ENCODE peak calls at places on chromosomes 13 and 19, in nine cellular contexts. One of them, this sample, is unnamed.

GRCh38 chr19:38850976-38851621 is 1.3 kb upstream of the HNRNPL start:
- DNase-seq in heart right ventricle: peak; percentile 48
- DNase-seq in Peyer's patch: peak; percentile 60
- DNase-seq in A549: no peak
- DNase-seq in HAP-1: no peak
- DNase-seq in small intestine: no peak
- DNase-seq in cardiac muscle cell: no peak
- DNase-seq in left ventricle myocardium inferior: peak; percentile 35
- DNase-seq in neuronal stem cell: peak; percentile 76
- DNase-seq in this sample: peak; percentile 48

GRCh38 chr13:29474991-29475390 is 120.5 kb downstream of the SLC7A1 start:
- DNase-seq in A549: no peak
- DNase-seq in small intestine: no peak
- DNase-seq in left ventricle myocardium inferior: no peak
- DNase-seq in HAP-1: no peak
- DNase-seq in Peyer's patch: no peak
- DNase-seq in neuronal stem cell: no peak
- DNase-seq in cardiac muscle cell: peak; percentile 77
- DNase-seq in heart right ventricle: no peak
- DNase-seq in this sample: no peak

GRCh38 chr13:70014337-70014736 is 93.3 kb upstream of the ATXN8OS start:
- DNase-seq in neuronal stem cell: no peak
- DNase-seq in A549: no peak
- DNase-seq in Peyer's patch: no peak
- DNase-seq in HAP-1: no peak
- DNase-seq in cardiac muscle cell: no peak
- DNase-seq in left ventricle myocardium inferior: no peak
- DNase-seq in heart right ventricle: no peak
- DNase-seq in small intestine: no peak
- DNase-seq in this sample: no peak

GRCh38 chr19:47663911-47664771 is 49.1 kb upstream of the EHD2 start:
- DNase-seq in left ventricle myocardium inferior: peak; percentile 66
- DNase-seq in Peyer's patch: peak; percentile 61
- DNase-seq in HAP-1: no peak
- DNase-seq in cardiac muscle cell: peak; percentile 100
- DNase-seq in neuronal stem cell: no peak
- DNase-seq in small intestine: peak; percentile 82
- DNase-seq in heart right ventricle: peak; percentile 79
- DNase-seq in A549: peak; percentile 44
- DNase-seq in this sample: peak; percentile 69

GRCh38 chr13:103157034-103157433 is 90.8 kb upstream of the SLC10A2 start:
- DNase-seq in left ventricle myocardium inferior: no peak
- DNase-seq in heart right ventricle: no peak
- DNase-seq in neuronal stem cell: no peak
- DNase-seq in A549: no peak
- DNase-seq in cardiac muscle cell: no peak
- DNase-seq in Peyer's patch: no peak
- DNase-seq in HAP-1: no peak
- DNase-seq in small intestine: no peak
- DNase-seq in this sample: no peak

GRCh38 chr19:10848208-10848843 is at the start of gene C19orf38:
- DNase-seq in small intestine: no peak
- DNase-seq in cardiac muscle cell: peak; percentile 49
- DNase-seq in Peyer's patch: no peak
- DNase-seq in left ventricle myocardium inferior: no peak
- DNase-seq in heart right ventricle: no peak
- DNase-seq in HAP-1: no peak
- DNase-seq in neuronal stem cell: no peak
- DNase-seq in A549: no peak
- DNase-seq in this sample: no peak

GRCh38 chr13:98896083-98896867 is 81.6 kb downstream of the DOCK9 start:
- DNase-seq in HAP-1: no peak
- DNase-seq in cardiac muscle cell: no peak
- DNase-seq in heart right ventricle: no peak
- DNase-seq in A549: no peak
- DNase-seq in small intestine: no peak
- DNase-seq in neuronal stem cell: no peak
- DNase-seq in left ventricle myocardium inferior: no peak
- DNase-seq in Peyer's patch: no peak
- DNase-seq in this sample: no peak

GRCh38 chr19:31676271-31677004 is 327.2 kb upstream of the TSHZ3 start:
- DNase-seq in Peyer's patch: no peak
- DNase-seq in small intestine: peak; percentile 2
- DNase-seq in A549: peak; percentile 49
- DNase-seq in cardiac muscle cell: peak; percentile 8
- DNase-seq in left ventricle myocardium inferior: no peak
- DNase-seq in heart right ventricle: no peak
- DNase-seq in HAP-1: no peak
- DNase-seq in neuronal stem cell: no peak
- DNase-seq in this sample: no peak

GRCh38 chr13:32246468-32246867 is 68.7 kb downstream of the ZAR1L start:
- DNase-seq in Peyer's patch: no peak
- DNase-seq in small intestine: peak; percentile 61
- DNase-seq in A549: peak; percentile 43
- DNase-seq in neuronal stem cell: peak; percentile 60
- DNase-seq in heart right ventricle: peak; percentile 72
- DNase-seq in left ventricle myocardium inferior: peak; percentile 40
- DNase-seq in HAP-1: peak; percentile 80
- DNase-seq in cardiac muscle cell: peak; percentile 86
- DNase-seq in this sample: peak; percentile 61

GRCh38 chr13:52344108-52344507 is 61.9 kb downstream of the THSD1 start:
- DNase-seq in heart right ventricle: no peak
- DNase-seq in neuronal stem cell: no peak
- DNase-seq in left ventricle myocardium inferior: no peak
- DNase-seq in small intestine: no peak
- DNase-seq in HAP-1: no peak
- DNase-seq in Peyer's patch: no peak
- DNase-seq in cardiac muscle cell: peak; percentile 34
- DNase-seq in A549: no peak
- DNase-seq in this sample: no peak

GRCh38 chr13:41649659-41650058 is 192.3 kb downstream of the RGCC start:
- DNase-seq in heart right ventricle: no peak
- DNase-seq in left ventricle myocardium inferior: no peak
- DNase-seq in HAP-1: peak; percentile 32
- DNase-seq in cardiac muscle cell: peak; percentile 46
- DNase-seq in neuronal stem cell: no peak
- DNase-seq in A549: no peak
- DNase-seq in Peyer's patch: no peak
- DNase-seq in small intestine: no peak
- DNase-seq in this sample: no peak

GRCh38 chr19:13839193-13839937 is 37.6 kb upstream of the NANOS3 start:
- DNase-seq in A549: no peak
- DNase-seq in heart right ventricle: peak; percentile 94
- DNase-seq in left ventricle myocardium inferior: peak; percentile 95
- DNase-seq in neuronal stem cell: no peak
- DNase-seq in Peyer's patch: peak; percentile 83
- DNase-seq in cardiac muscle cell: peak; percentile 86
- DNase-seq in HAP-1: peak; percentile 68
- DNase-seq in small intestine: peak; percentile 53
- DNase-seq in this sample: peak; percentile 88

GRCh38 chr19:35741216-35741541 is 1.1 kb downstream of the IGFLR1 start:
- DNase-seq in A549: no peak
- DNase-seq in left ventricle myocardium inferior: no peak
- DNase-seq in HAP-1: no peak
- DNase-seq in neuronal stem cell: no peak
- DNase-seq in Peyer's patch: no peak
- DNase-seq in cardiac muscle cell: no peak
- DNase-seq in heart right ventricle: no peak
- DNase-seq in small intestine: no peak
- DNase-seq in this sample: no peak

GRCh38 chr13:86581711-86582110 is 782.5 kb upstream of the SLITRK6 start:
- DNase-seq in cardiac muscle cell: no peak
- DNase-seq in HAP-1: no peak
- DNase-seq in small intestine: no peak
- DNase-seq in left ventricle myocardium inferior: no peak
- DNase-seq in neuronal stem cell: no peak
- DNase-seq in heart right ventricle: no peak
- DNase-seq in Peyer's patch: no peak
- DNase-seq in A549: no peak
- DNase-seq in this sample: no peak

DNA sequence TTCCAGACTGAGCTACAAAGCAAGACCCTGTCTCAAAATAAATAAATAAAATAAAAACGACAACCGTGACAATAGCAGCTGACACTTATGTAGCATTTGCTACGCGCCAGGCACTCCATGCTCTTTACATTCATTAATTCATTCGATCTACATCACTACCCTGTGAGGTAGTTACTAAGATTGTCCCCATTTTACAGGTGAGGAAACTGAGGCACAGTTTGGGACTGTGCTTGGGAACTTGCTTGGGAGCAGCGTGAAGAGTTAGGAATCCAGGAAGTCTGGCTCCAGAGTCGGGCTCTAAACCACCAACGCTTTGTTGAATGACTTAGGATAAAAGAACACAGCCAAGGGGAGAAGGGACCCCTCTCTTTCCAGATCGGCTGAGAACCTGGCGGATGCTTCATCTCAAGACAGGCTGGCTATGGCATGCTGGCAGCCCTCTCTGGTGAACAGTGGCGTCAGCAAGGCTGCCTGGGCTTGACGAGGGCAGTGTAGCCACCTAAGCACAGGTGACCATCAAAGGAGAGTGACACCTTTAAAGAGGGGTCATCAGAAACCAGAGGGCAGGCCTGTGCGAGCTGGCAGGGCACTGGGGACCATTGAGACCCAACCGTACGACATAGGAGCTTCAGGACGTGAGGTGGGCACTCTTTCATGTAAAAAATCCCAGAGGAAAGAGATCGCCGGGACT is 591 bp downstream of the DOHH start:
- DNase-seq in cardiac muscle cell: no peak
- DNase-seq in small intestine: no peak
- DNase-seq in heart right ventricle: no peak
- DNase-seq in Peyer's patch: no peak
- DNase-seq in HAP-1: no peak
- DNase-seq in neuronal stem cell: no peak
- DNase-seq in A549: no peak
- DNase-seq in left ventricle myocardium inferior: no peak
- DNase-seq in this sample: no peak
- H3K4me1 ChIP-seq in cardiac muscle cell: peaks cover 4% of the 10 kb centered on the region
- H3K4me1 ChIP-seq in small intestine: no peaks in the 10 kb centered on the region
- H3K4me1 ChIP-seq in heart right ventricle: peaks cover 9% of the 10 kb centered on the region
- H3K4me1 ChIP-seq in Peyer's patch: no peaks in the 10 kb centered on the region
- H3K4me1 ChIP-seq in HAP-1: peaks cover 10% of the 10 kb centered on the region
- H3K4me1 ChIP-seq in neuronal stem cell: no peaks in the 10 kb centered on the region
- H3K4me1 ChIP-seq in A549: peaks cover 10% of the 10 kb centered on the region
- H3K4me1 ChIP-seq in left ventricle myocardium inferior: peaks cover 23% of the 10 kb centered on the region
- H3K4me1 ChIP-seq in this sample: peaks cover 6% of the 10 kb centered on the region

DNA sequence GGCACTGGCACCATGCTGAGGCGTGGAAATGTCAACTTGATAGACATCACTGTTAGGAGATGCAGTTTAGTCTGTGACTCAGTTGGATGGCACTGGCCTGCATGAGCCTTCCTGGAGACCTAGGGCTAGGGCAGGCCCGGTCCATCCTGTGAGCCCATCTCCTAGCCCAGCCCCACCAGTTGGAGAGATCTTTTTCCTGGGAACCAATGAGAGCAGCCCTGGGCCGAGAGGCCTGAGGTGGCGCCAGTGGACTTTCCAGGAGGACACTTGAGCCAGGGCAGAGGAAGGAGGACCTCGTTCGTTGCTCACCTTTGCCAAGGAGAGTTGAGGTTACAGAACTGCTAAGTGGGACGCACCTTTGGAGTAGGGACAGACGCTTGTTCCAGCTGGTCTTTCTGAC is 100.5 kb upstream of the TEX29 start:
- DNase-seq in Peyer's patch: no peak
- DNase-seq in HAP-1: no peak
- DNase-seq in heart right ventricle: no peak
- DNase-seq in neuronal stem cell: no peak
- DNase-seq in A549: no peak
- DNase-seq in small intestine: no peak
- DNase-seq in left ventricle myocardium inferior: no peak
- DNase-seq in cardiac muscle cell: no peak
- DNase-seq in this sample: no peak
- H3K4me1 ChIP-seq in Peyer's patch: no peaks in the 10 kb centered on the region
- H3K4me1 ChIP-seq in HAP-1: no peaks in the 10 kb centered on the region
- H3K4me1 ChIP-seq in heart right ventricle: peaks cover 48% of the 10 kb centered on the region
- H3K4me1 ChIP-seq in neuronal stem cell: peaks cover 17% of the 10 kb centered on the region
- H3K4me1 ChIP-seq in A549: no peaks in the 10 kb centered on the region
- H3K4me1 ChIP-seq in small intestine: no peaks in the 10 kb centered on the region
- H3K4me1 ChIP-seq in left ventricle myocardium inferior: peaks cover 91% of the 10 kb centered on the region
- H3K4me1 ChIP-seq in cardiac muscle cell: peaks cover 5% of the 10 kb centered on the region
- H3K4me1 ChIP-seq in this sample: peaks cover 26% of the 10 kb centered on the region

GRCh38 chr19:41868120-41868988 is 8.3 kb downstream of the RPS19 start:
- DNase-seq in left ventricle myocardium inferior: no peak
- DNase-seq in Peyer's patch: no peak
- DNase-seq in small intestine: peak; percentile 89
- DNase-seq in cardiac muscle cell: no peak
- DNase-seq in heart right ventricle: no peak
- DNase-seq in HAP-1: no peak
- DNase-seq in neuronal stem cell: no peak
- DNase-seq in A549: no peak
- DNase-seq in this sample: peak; percentile 37

GRCh38 chr19:41870401-41870873 is 6.6 kb upstream of the CD79A start:
- DNase-seq in heart right ventricle: no peak
- DNase-seq in left ventricle myocardium inferior: no peak
- DNase-seq in Peyer's patch: no peak
- DNase-seq in cardiac muscle cell: peak; percentile 60
- DNase-seq in HAP-1: no peak
- DNase-seq in small intestine: peak; percentile 81
- DNase-seq in neuronal stem cell: no peak
- DNase-seq in A549: no peak
- DNase-seq in this sample: no peak

GRCh38 chr19:41866284-41866683 is 6.2 kb downstream of the RPS19 start:
- DNase-seq in small intestine: no peak
- DNase-seq in Peyer's patch: no peak
- DNase-seq in A549: no peak
- DNase-seq in HAP-1: peak; percentile 47
- DNase-seq in left ventricle myocardium inferior: no peak
- DNase-seq in neuronal stem cell: no peak
- DNase-seq in cardiac muscle cell: no peak
- DNase-seq in heart right ventricle: no peak
- DNase-seq in this sample: no peak

GRCh38 chr19:41869374-41869955 is 7.6 kb upstream of the CD79A start:
- DNase-seq in left ventricle myocardium inferior: no peak
- DNase-seq in cardiac muscle cell: no peak
- DNase-seq in small intestine: no peak
- DNase-seq in A549: no peak
- DNase-seq in HAP-1: no peak
- DNase-seq in heart right ventricle: no peak
- DNase-seq in Peyer's patch: no peak
- DNase-seq in neuronal stem cell: no peak
- DNase-seq in this sample: no peak

DNA sequence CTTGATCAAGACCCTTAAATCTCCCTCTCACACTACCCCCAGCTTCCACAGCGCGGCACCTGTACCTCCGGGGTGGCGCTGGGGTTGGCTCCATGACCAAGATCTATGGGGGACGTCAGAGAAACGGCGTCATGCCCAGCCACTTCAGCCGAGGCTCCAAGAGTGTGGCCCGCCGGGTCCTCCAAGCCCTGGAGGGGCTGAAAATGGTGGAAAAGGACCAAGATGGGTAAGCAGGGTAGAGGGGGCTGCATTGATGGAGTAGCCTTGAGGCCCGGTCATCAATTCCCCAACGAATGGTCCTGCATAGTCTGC is 8.1 kb upstream of the CD79A start:
- DNase-seq in left ventricle myocardium inferior: no peak
- DNase-seq in small intestine: no peak
- DNase-seq in neuronal stem cell: no peak
- DNase-seq in Peyer's patch: no peak
- DNase-seq in A549: no peak
- DNase-seq in heart right ventricle: no peak
- DNase-seq in cardiac muscle cell: no peak
- DNase-seq in HAP-1: no peak
- DNase-seq in this sample: no peak
- H3K4me1 ChIP-seq in left ventricle myocardium inferior: peaks cover 83% of the 10 kb centered on the region
- H3K4me1 ChIP-seq in small intestine: peaks cover 5% of the 10 kb centered on the region
- H3K4me1 ChIP-seq in neuronal stem cell: no peaks in the 10 kb centered on the region
- H3K4me1 ChIP-seq in Peyer's patch: peaks cover 3% of the 10 kb centered on the region
- H3K4me1 ChIP-seq in A549: peaks cover 64% of the 10 kb centered on the region
- H3K4me1 ChIP-seq in heart right ventricle: peaks cover 23% of the 10 kb centered on the region
- H3K4me1 ChIP-seq in cardiac muscle cell: no peaks in the 10 kb centered on the region
- H3K4me1 ChIP-seq in HAP-1: peaks cover 8% of the 10 kb centered on the region
- H3K4me1 ChIP-seq in this sample: peaks cover 30% of the 10 kb centered on the region

GRCh38 chr13:93476175-93476574 is 249.6 kb downstream of the GPC6 start:
- DNase-seq in Peyer's patch: no peak
- DNase-seq in heart right ventricle: no peak
- DNase-seq in A549: no peak
- DNase-seq in left ventricle myocardium inferior: no peak
- DNase-seq in HAP-1: no peak
- DNase-seq in neuronal stem cell: no peak
- DNase-seq in small intestine: no peak
- DNase-seq in cardiac muscle cell: peak; percentile 71
- DNase-seq in this sample: no peak
- H3K4me1 ChIP-seq in Peyer's patch: no peaks in the 10 kb centered on the region
- H3K4me1 ChIP-seq in heart right ventricle: no peaks in the 10 kb centered on the region
- H3K4me1 ChIP-seq in A549: no peaks in the 10 kb centered on the region
- H3K4me1 ChIP-seq in left ventricle myocardium inferior: no peaks in the 10 kb centered on the region
- H3K4me1 ChIP-seq in HAP-1: peaks cover 3% of the 10 kb centered on the region
- H3K4me1 ChIP-seq in neuronal stem cell: no peaks in the 10 kb centered on the region
- H3K4me1 ChIP-seq in small intestine: no peaks in the 10 kb centered on the region
- H3K4me1 ChIP-seq in cardiac muscle cell: no peaks in the 10 kb centered on the region
- H3K4me1 ChIP-seq in this sample: no peaks in the 10 kb centered on the region